ENCODE peak calls at places on chromosomes 13 and 19, in five cellular contexts. S is tibial nerve, G is AG04450, K is heart left ventricle, F is endodermal cell. J is an unnamed sample.

GRCh38 chr13:98301721-98302120 is 124.7 kb upstream of the RNF113B start:
- DNase-seq in K (no peak), F (no peak), G (no peak), S (no peak), J (peak)

GRCh38 chr19:40691421-40692211 is 1.2 kb upstream of the NUMBL start:
- DNase-seq in K (no peak), G (no peak), S (no peak), F (peak), J (no peak)

GRCh38 chr19:34556500-34556899 is 74.9 kb downstream of the WTIP start:
- DNase-seq in K (no peak), G (no peak), F (peak), S (no peak), J (no peak)

GRCh38 chr13:79060216-79060615 is 345.8 kb downstream of the RBM26 start:
- DNase-seq in S (no peak), F (no peak), K (no peak), G (no peak), J (no peak)

GRCh38 chr13:98509271-98510155 is 67.4 kb downstream of the STK24 start:
- DNase-seq in K (peak), S (no peak), G (peak), F (no peak), J (peak)

GRCh38 chr13:30135868-30136267 is 171.5 kb downstream of the KATNAL1 start:
- DNase-seq in F (no peak), G (no peak), K (no peak), S (no peak), J (no peak)

GRCh38 chr19:10018219-10018618 is 4.9 kb downstream of the RDH8 start:
- DNase-seq in K (no peak), G (no peak), F (no peak), S (no peak), J (no peak)

GRCh38 chr13:74217816-74218215 is 83.6 kb upstream of the KLF12 start:
- DNase-seq in K (no peak), F (no peak), S (no peak), G (peak), J (peak)

GRCh38 chr13:30421093-30422055 is 919 bp upstream of the UBE2L5 start:
- DNase-seq in S (peak), K (peak), F (peak), G (peak), J (peak)

GRCh38 chr13:43934273-43934672 is 54.6 kb downstream of the LACC1 start:
- DNase-seq in K (no peak), S (no peak), G (no peak), F (no peak), J (no peak)

GRCh38 chr13:44078806-44079378 is 199.2 kb downstream of the LACC1 start:
- DNase-seq in F (no peak), G (no peak), K (no peak), S (no peak), J (no peak)

GRCh38 chr13:106529415-106530208 is 5.8 kb downstream of the EFNB2 start:
- DNase-seq in F (no peak), K (no peak), G (no peak), S (no peak), J (no peak)

GRCh38 chr13:96993660-96994029 is 631 bp downstream of the OXGR1 start:
- DNase-seq in F (no peak), K (no peak), G (no peak), S (no peak), J (no peak)

GRCh38 chr19:56765107-56765506 is 75.4 kb downstream of the PEG3 start:
- DNase-seq in K (peak), S (no peak), G (no peak), F (no peak), J (no peak)

GRCh38 chr19:52691215-52691610 is 43.6 kb downstream of the ZNF611 start:
- DNase-seq in F (peak), G (no peak), S (no peak), K (no peak), J (no peak)

GRCh38 chr13:22218784-22219183 is 547.9 kb downstream of the FGF9 start:
- DNase-seq in K (no peak), G (no peak), S (no peak), F (no peak), J (no peak)

GRCh38 chr19:48061401-48062344 is 17.8 kb upstream of the CABP5 start:
- DNase-seq in K (no peak), S (no peak), F (peak), G (no peak), J (no peak)
- TF ChIP-seq CTCF in K (no peak), S (no peak), F (peak), G (no peak), J (no peak)

GRCh38 chr19:30117636-30118145 is 175.7 kb downstream of the URI1 start:
- DNase-seq in K (no peak), S (no peak), G (no peak), F (no peak), J (no peak)

GRCh38 chr19:30115947-30116346 is 173.9 kb downstream of the URI1 start:
- DNase-seq in S (no peak), K (no peak), F (no peak), G (no peak), J (no peak)

GRCh38 chr19:30116984-30117555 is 175.0 kb downstream of the URI1 start:
- DNase-seq in F (no peak), G (no peak), K (no peak), S (no peak), J (no peak)

GRCh38 chr19:30118221-30118620 is 176.2 kb downstream of the URI1 start:
- DNase-seq in F (no peak), S (no peak), G (no peak), K (no peak), J (no peak)

GRCh38 chr19:30116530-30116929 is 174.5 kb downstream of the URI1 start:
- DNase-seq in K (no peak), S (no peak), F (no peak), G (no peak), J (no peak)
- H3K4me3 ChIP-seq in K (no peak), S (no peak), F (no peak), G (no peak), J (no peak)

DNA sequence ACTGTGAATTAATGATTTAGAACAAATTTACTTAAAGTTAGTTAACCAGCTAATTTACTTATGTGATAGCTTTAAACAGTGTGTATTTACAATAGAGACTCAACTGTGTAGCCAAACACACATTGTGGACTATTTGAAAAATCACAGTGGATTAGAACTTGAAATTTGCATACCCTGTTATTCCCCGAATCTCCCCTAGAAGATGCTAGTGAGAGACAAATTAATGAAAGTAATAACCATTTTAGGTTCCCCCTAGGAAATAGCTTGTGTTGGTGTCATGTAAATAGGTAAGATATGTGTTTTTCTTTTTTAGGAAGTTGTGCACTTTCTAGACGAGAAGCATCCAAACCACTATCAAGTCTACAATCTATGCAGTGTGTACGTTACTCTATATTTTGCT is 98.5 kb downstream of the C1QTNF9 start:
- DNase-seq in S (no peak), F (no peak), G (no peak), K (no peak), J (no peak)
- TF ChIP-seq CTCF in S (no peak), F (peak), G (peak), K (no peak), J (no peak)

GRCh38 chr19:33132425-33132824 is 511 bp downstream of the WDR88 start:
- DNase-seq in S (no peak), K (no peak), G (no peak), F (peak), J (no peak)

GRCh38 chr19:33132021-33132420 is at the start of gene WDR88:
- DNase-seq in K (no peak), G (no peak), F (no peak), S (no peak), J (no peak)

GRCh38 chr19:33129901-33130300 is 2.0 kb upstream of the WDR88 start:
- DNase-seq in S (no peak), F (no peak), G (no peak), K (no peak), J (no peak)

GRCh38 chr19:33133438-33134031 is 1.6 kb downstream of the WDR88 start:
- DNase-seq in K (no peak), G (no peak), F (peak), S (no peak), J (peak)

GRCh38 chr19:33130433-33130832 is 1.5 kb upstream of the WDR88 start:
- DNase-seq in G (no peak), K (no peak), S (no peak), F (no peak), J (no peak)
- H3K4me3 ChIP-seq in G (no peak), K (no peak), S (no peak), F (no peak), J (no peak)

DNA sequence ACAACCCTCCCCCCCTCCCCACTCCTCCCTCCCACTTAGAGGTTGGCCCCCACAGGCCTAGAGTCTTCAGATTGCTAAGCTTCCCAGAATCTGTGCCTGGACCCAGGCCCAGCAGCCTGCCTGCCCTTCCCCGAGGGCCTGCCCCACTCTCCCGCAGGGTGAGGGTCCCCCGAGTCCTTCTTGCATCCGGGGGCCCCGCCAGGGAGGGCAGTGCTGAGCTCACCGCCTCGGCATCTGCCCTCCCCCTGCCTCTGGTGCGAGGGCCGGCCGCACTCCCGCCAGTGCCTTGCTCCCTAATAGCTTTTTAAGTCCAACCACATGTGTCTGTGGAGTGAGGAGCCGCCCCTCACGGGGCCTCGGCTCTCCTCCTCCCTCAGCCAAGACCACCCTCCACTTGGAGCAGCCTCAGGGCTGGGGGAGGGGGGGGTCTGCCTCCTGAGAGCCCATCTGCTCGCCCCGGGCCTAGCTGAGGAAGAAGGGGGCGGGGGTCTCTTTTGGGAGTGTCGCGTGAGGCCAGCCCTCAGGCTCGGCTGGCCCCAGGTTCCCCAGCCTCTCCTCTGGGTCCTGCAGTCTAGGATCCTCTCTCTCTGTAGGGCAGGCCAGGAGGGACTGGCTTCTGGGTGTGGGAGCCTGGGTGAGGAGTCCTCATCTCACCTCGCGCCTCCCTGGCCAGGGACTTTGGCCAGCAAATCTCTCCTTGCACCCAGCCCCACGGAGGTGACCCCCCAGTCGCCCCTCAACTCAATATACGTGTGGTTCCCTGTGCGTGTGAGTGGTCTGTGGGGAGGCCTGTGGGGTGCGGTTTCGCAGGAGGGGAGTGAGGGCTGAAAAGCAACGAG is 47.2 kb downstream of the LYL1 start:
- DNase-seq in S (peak), G (peak), F (peak), K (peak), J (peak)
- TF ChIP-seq CTCF in S (no peak), G (no peak), F (no peak), K (no peak), J (no peak)